ENCODE peak calls at places on chromosomes 4 and X, in ten cellular contexts. W is mesothelial cell of epicardium, K is HL-60, X is lower lobe of right lung, Q is suprapubic skin, O is ovary, A is mucosa of descending colon, S is prostate gland, N is cardiac fibroblast, D is fibroblast of lung. E is an unnamed sample.

GRCh38 chr4:108622022-108622421 is 1.6 kb downstream of the RPL34 start:
- DNase-seq in D (no peak), N (no peak), X (no peak), K (no peak), A (no peak), W (no peak), Q (no peak), O (no peak), S (no peak), E (no peak)

GRCh38 chr4:7323872-7324650 is 110.7 kb downstream of the PSAPL1 start:
- DNase-seq in N (no peak), A (no peak), Q (no peak), K (no peak), W (no peak), D (no peak), O (no peak), S (no peak), X (peak; percentile 24), E (no peak)

GRCh38 chr4:20256381-20256881 is 4.7 kb downstream of the SLIT2 start:
- DNase-seq in D (peak; percentile 38), S (no peak), A (no peak), K (no peak), O (no peak), N (no peak), W (no peak), X (no peak), Q (no peak), E (no peak)

GRCh38 chr4:39308576-39308975 is 57.6 kb downstream of the RFC1 start:
- DNase-seq in K (no peak), Q (no peak), A (no peak), D (peak; percentile 54), N (peak; percentile 8), X (no peak), O (no peak), W (no peak), S (no peak), E (no peak)

GRCh38 chr4:139540161-139540560 is 15.9 kb downstream of the SETD7 start:
- DNase-seq in D (peak; percentile 50), A (no peak), X (no peak), Q (no peak), W (no peak), K (no peak), S (no peak), N (no peak), O (no peak), E (no peak)

GRCh38 chr4:135418353-135418752 is 1216.8 kb upstream of the PABPC4L start:
- DNase-seq in W (no peak), Q (no peak), A (no peak), D (peak; percentile 29), S (no peak), X (no peak), O (no peak), K (no peak), N (peak; percentile 24), E (no peak)

GRCh38 chrX:66005832-66006449 is 33.9 kb downstream of the VSIG4 start:
- DNase-seq in D (no peak), K (no peak), N (no peak), A (no peak), S (no peak), W (no peak), Q (no peak), O (no peak), X (no peak), E (no peak)

GRCh38 chr4:19329631-19330030 is 922.1 kb upstream of the SLIT2 start:
- DNase-seq in D (peak; percentile 65), N (no peak), O (no peak), W (no peak), K (no peak), Q (no peak), S (no peak), X (no peak), A (no peak), E (no peak)

GRCh38 chr4:137343221-137343620 is 189.1 kb downstream of the PCDH18 start:
- DNase-seq in A (no peak), K (no peak), W (no peak), D (peak; percentile 71), O (no peak), N (no peak), Q (no peak), X (no peak), S (no peak), E (no peak)

GRCh38 chr4:40685300-40685699 is 55.6 kb upstream of the RBM47 start:
- DNase-seq in A (no peak), K (no peak), Q (no peak), X (no peak), O (no peak), N (peak; percentile 40), W (no peak), D (peak; percentile 82), S (no peak), E (no peak)

GRCh38 chr4:19930742-19931141 is 321.0 kb upstream of the SLIT2 start:
- DNase-seq in N (no peak), S (no peak), A (no peak), O (no peak), Q (no peak), X (no peak), D (peak; percentile 43), K (no peak), W (no peak), E (no peak)

GRCh38 chr4:17492058-17492741 is 19.7 kb downstream of the QDPR start:
- DNase-seq in W (no peak), D (no peak), X (no peak), O (no peak), K (no peak), N (no peak), Q (no peak), A (no peak), S (no peak), E (no peak)

GRCh38 chr4:111836601-111837000 is 308.7 kb upstream of the FAM241A start:
- DNase-seq in W (no peak), S (no peak), A (no peak), X (no peak), N (no peak), O (no peak), Q (no peak), K (no peak), D (no peak), E (no peak)

GRCh38 chrX:11648705-11649519 is 16.8 kb downstream of the ARHGAP6 start:
- DNase-seq in Q (no peak), N (no peak), O (no peak), A (no peak), X (no peak), K (no peak), W (no peak), S (no peak), D (peak; percentile 9), E (no peak)

GRCh38 chr4:52780206-52780605 is 29.0 kb upstream of the ERVMER34-1 start:
- DNase-seq in Q (no peak), D (peak; percentile 64), S (peak; percentile 47), N (peak; percentile 66), W (no peak), K (no peak), A (no peak), X (no peak), O (no peak), E (no peak)

GRCh38 chrX:140817943-140818342 is 108.4 kb downstream of the LINC00632 start:
- DNase-seq in S (no peak), Q (no peak), O (no peak), N (peak; percentile 39), X (no peak), D (peak; percentile 35), K (no peak), W (no peak), A (no peak), E (no peak)
- TF ChIP-seq CTCF in S (peak; percentile 23), Q (no peak), O (no peak), N (peak; percentile 58), X (peak; percentile 31), D (peak; percentile 35), K (no peak), W (peak; percentile 73), A (no peak), E (peak; percentile 66)

GRCh38 chrX:2703991-2704369 is 12.9 kb downstream of the CD99 start:
- DNase-seq in D (peak; percentile 77), S (peak; percentile 75), N (peak; percentile 68), X (no peak), W (no peak), K (no peak), A (peak; percentile 72), Q (no peak), O (no peak), E (no peak)
- TF ChIP-seq CTCF in D (peak; percentile 28), S (peak; percentile 54), N (peak; percentile 2), X (peak; percentile 51), W (no peak), K (no peak), A (peak; percentile 37), Q (no peak), O (no peak), E (no peak)

GRCh38 chr4:65190780-65191179 is 479.5 kb downstream of the EPHA5 start:
- DNase-seq in D (no peak), Q (no peak), N (no peak), A (no peak), W (no peak), K (no peak), S (no peak), O (no peak), X (no peak), E (no peak)

GRCh38 chr4:65193985-65194384 is 476.3 kb downstream of the EPHA5 start:
- DNase-seq in D (no peak), X (no peak), S (no peak), Q (no peak), W (no peak), O (no peak), N (no peak), A (no peak), K (no peak), E (no peak)

GRCh38 chr4:65195666-65196065 is 474.6 kb downstream of the EPHA5 start:
- DNase-seq in A (no peak), D (no peak), Q (no peak), N (no peak), O (no peak), X (no peak), S (no peak), K (no peak), W (no peak), E (no peak)

DNA sequence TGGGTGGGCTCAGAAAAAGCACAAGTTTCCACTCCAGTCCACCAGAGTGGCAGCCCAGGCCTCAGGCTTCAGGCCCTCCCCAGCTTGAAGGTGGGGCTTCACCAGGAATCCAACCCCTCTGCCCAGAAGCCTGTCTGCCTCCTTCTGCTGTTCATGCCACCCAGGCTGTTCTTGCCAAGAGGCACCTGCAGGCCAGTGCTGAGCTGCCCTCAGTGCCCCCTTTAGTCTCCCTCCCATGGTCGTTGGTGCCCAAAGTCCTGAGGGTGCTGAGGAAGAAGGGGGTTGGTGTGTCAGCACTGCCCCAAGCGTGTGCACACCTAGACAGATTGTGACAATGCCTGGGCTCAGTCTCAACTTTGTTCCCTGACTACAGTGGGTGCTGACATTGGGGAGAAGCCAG is 475.3 kb downstream of the EPHA5 start:
- DNase-seq in Q (no peak), D (no peak), K (no peak), O (no peak), S (no peak), A (no peak), W (no peak), X (no peak), N (no peak), E (no peak)
- TF ChIP-seq CTCF in Q (no peak), D (no peak), K (no peak), O (no peak), S (no peak), A (no peak), W (no peak), X (no peak), N (no peak), E (no peak)

DNA sequence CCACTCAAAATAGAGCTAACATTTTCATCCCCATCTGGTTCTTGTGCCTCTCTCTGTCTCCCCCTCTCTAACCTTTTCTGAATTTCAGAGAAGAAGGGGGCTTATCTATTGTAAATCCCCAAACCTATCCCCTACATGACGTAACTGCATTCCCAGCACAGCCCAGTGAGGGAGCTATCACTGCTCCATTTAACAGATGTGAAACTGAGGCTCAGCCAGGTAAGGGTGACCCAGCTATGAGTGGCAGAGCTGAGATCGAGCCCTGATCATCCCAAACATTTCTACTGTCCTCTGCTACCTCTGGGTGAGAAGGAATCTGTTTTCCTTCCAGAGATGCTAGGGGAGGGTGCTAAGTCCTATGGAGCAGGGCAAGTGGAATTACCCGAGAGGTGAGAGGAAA is 107.5 kb downstream of the SLC2A9 start:
- DNase-seq in N (no peak), Q (no peak), K (no peak), A (no peak), S (no peak), O (no peak), D (no peak), W (no peak), X (no peak), E (no peak)
- TF ChIP-seq CTCF in N (no peak), Q (no peak), K (no peak), A (no peak), S (no peak), O (no peak), D (no peak), W (no peak), X (no peak), E (no peak)